ENCODE peak calls at places on chromosomes 16 and 17, in five cellular contexts. L is effector CD4-positive, alpha-beta T cell; U is naive thymus-derived CD4-positive, alpha-beta T cell; F is hippocampal formation; T is HEK293T. K is an unnamed sample.

GRCh38 chr16:48546774-48547173 is 63.2 kb downstream of the N4BP1 start:
- DNase-seq in L (no peak), U (no peak), F (no peak), T (no peak), K (no peak)

GRCh38 chr17:66348605-66349165 is 46.3 kb downstream of the PRKCA start:
- DNase-seq in L (no peak), U (no peak), F (no peak), T (peak), K (peak)

GRCh38 chr16:3548445-3548844 is 28.8 kb downstream of the NLRC3 start:
- DNase-seq in L (no peak), U (no peak), F (no peak), T (no peak), K (no peak)

GRCh38 chr17:8563981-8564602 is 66.4 kb downstream of the MYH10 start:
- DNase-seq in L (no peak), U (no peak), F (no peak), T (no peak), K (no peak)

GRCh38 chr16:82070656-82071369 is 35.8 kb downstream of the HSD17B2 start:
- DNase-seq in L (no peak), U (no peak), F (no peak), T (no peak), K (peak)

GRCh38 chr17:76492250-76492988 is 8.8 kb downstream of the RHBDF2 start:
- DNase-seq in L (no peak), U (no peak), F (no peak), T (no peak), K (no peak)

GRCh38 chr16:31810863-31811262 is 62.7 kb upstream of the ZNF267 start:
- DNase-seq in L (no peak), U (no peak), F (no peak), T (no peak), K (no peak)

GRCh38 chr16:80752563-80752962 is 51.8 kb downstream of the CDYL2 start:
- DNase-seq in L (no peak), U (no peak), F (no peak), T (no peak), K (no peak)

GRCh38 chr17:2855063-2855600 is 58.9 kb downstream of the RAP1GAP2 start:
- DNase-seq in L (no peak), U (no peak), F (no peak), T (no peak), K (no peak)

GRCh38 chr17:77499699-77500435 is 359.1 kb downstream of the SEC14L1 start:
- DNase-seq in L (no peak), U (no peak), F (no peak), T (no peak), K (no peak)

GRCh38 chr16:30660424-30661251 is 2.4 kb downstream of the FBRS start:
- DNase-seq in L (peak), U (peak), F (no peak), T (no peak), K (no peak)

GRCh38 chr17:50469005-50469605 is 425 bp upstream of the CHAD start:
- DNase-seq in L (no peak), U (no peak), F (no peak), T (no peak), K (no peak)

GRCh38 chr16:85463228-85463611 is 149.9 kb upstream of the GSE1 start:
- DNase-seq in L (no peak), U (no peak), F (no peak), T (no peak), K (no peak)

GRCh38 chr17:80663783-80664206 is 119.2 kb downstream of the RPTOR start:
- DNase-seq in L (no peak), U (peak), F (no peak), T (no peak), K (peak)

GRCh38 chr16:89700649-89701424 is 668 bp downstream of the SPATA2L start:
- DNase-seq in L (peak), U (peak), F (no peak), T (peak), K (peak)

GRCh38 chr17:50963139-50963538 is 97.0 kb upstream of the TOB1 start:
- DNase-seq in L (no peak), U (no peak), F (no peak), T (no peak), K (no peak)

GRCh38 chr16:87647431-87648185 is 45.3 kb downstream of the JPH3 start:
- DNase-seq in L (no peak), U (no peak), F (no peak), T (no peak), K (no peak)

GRCh38 chr17:49497147-49498036 is 2.3 kb downstream of the NGFR start:
- DNase-seq in L (no peak), U (no peak), F (no peak), T (peak), K (no peak)

GRCh38 chr17:81387235-81388060 is 7.8 kb upstream of the BAHCC1 start:
- DNase-seq in L (no peak), U (no peak), F (peak), T (peak), K (peak)

GRCh38 chr17:17086585-17086984 is 44.3 kb downstream of the MPRIP start:
- DNase-seq in L (no peak), U (no peak), F (no peak), T (no peak), K (no peak)

GRCh38 chr17:73533127-73533526 is 111.1 kb downstream of the SDK2 start:
- DNase-seq in L (no peak), U (no peak), F (no peak), T (no peak), K (no peak)

GRCh38 chr17:55730380-55730779 is 7.7 kb upstream of the TMEM100 start:
- DNase-seq in L (no peak), U (no peak), F (no peak), T (no peak), K (no peak)

GRCh38 chr16:65509172-65509571 is 387.3 kb upstream of the CDH11 start:
- DNase-seq in L (no peak), U (no peak), F (no peak), T (no peak), K (no peak)

GRCh38 chr17:33390479-33391027 is 97.5 kb upstream of the ASIC2 start:
- DNase-seq in L (no peak), U (no peak), F (no peak), T (no peak), K (peak)

GRCh38 chr17:77432791-77433190 is 292.0 kb downstream of the SEC14L1 start:
- DNase-seq in L (no peak), U (peak), F (no peak), T (no peak), K (no peak)

GRCh38 chr17:44557653-44558285 is 485 bp downstream of the FZD2 start:
- DNase-seq in L (no peak), U (no peak), F (no peak), T (no peak), K (peak)

K was measured in fibroblast of pulmonary artery.